ENCODE peak calls at places on chromosomes 6 and 20, in seven cellular contexts. O is astrocyte of the hippocampus; F is activated CD4-positive, alpha-beta T cell treated with anti-CD3 and anti-CD28 coated beads, Interleukin-2, amount 10 ng/mL, durations not matched to agents 7 days and 5 days; Z is CD4-positive, alpha-beta T cell; T is GM10248; R is activated T-cell treated with anti-CD3 and anti-CD28 coated beads for 4 hours; G is AG08395. K is an unnamed sample.

GRCh38 chr20:40435146-40435545 is 253.9 kb downstream of the MAFB start:
- DNase-seq in R (no peak), Z (no peak), G (no peak), F (no peak), T (no peak), O (no peak), K (no peak)

GRCh38 chr6:903746-904145 is 210.8 kb upstream of the EXOC2 start:
- DNase-seq in R (no peak), G (peak; percentile 72), O (peak; percentile 86), Z (no peak), T (no peak), F (no peak), K (no peak)

GRCh38 chr6:139821669-139822223 is 447.3 kb upstream of the CITED2 start:
- DNase-seq in Z (no peak), G (no peak), F (no peak), R (no peak), O (no peak), T (no peak), K (no peak)

GRCh38 chr20:25308671-25309394 is 60.9 kb downstream of the PYGB start:
- DNase-seq in G (peak; percentile 32), Z (no peak), O (peak; percentile 68), R (no peak), F (no peak), T (no peak), K (no peak)

GRCh38 chr20:34528921-34529297 is 12.7 kb downstream of the DYNLRB1 start:
- DNase-seq in Z (no peak), F (no peak), G (no peak), T (no peak), O (peak; percentile 28), R (no peak), K (no peak)

GRCh38 chr20:56195946-56196345 is 52.6 kb upstream of the MC3R start:
- DNase-seq in R (no peak), Z (no peak), F (no peak), T (no peak), G (no peak), O (peak; percentile 5), K (no peak)

GRCh38 chr6:141598487-141598886 is 534.2 kb upstream of the GJE1 start:
- DNase-seq in R (no peak), F (no peak), T (no peak), O (no peak), G (peak; percentile 13), Z (no peak), K (no peak)

GRCh38 chr6:69631552-69632346 is 165.1 kb downstream of the LMBRD1 start:
- DNase-seq in G (no peak), F (peak; percentile 36), T (no peak), O (peak; percentile 65), R (no peak), Z (no peak), K (no peak)

GRCh38 chr6:19869464-19869863 is 32.3 kb downstream of the ID4 start:
- DNase-seq in T (no peak), R (no peak), G (no peak), F (no peak), O (no peak), Z (no peak), K (no peak)

GRCh38 chr6:41976794-41977484 is 35.3 kb upstream of the CCND3 start:
- DNase-seq in R (no peak), G (peak; percentile 23), Z (no peak), F (no peak), T (peak; percentile 31), O (peak; percentile 67), K (no peak)

GRCh38 chr6:161463061-161463460 is 189.2 kb upstream of the AGPAT4 start:
- DNase-seq in Z (no peak), T (no peak), G (no peak), O (no peak), R (no peak), F (no peak), K (no peak)

GRCh38 chr20:50595433-50595895 is 85.3 kb downstream of the PTPN1 start:
- DNase-seq in Z (no peak), T (no peak), R (no peak), O (no peak), F (no peak), G (no peak), K (no peak)

GRCh38 chr6:156167289-156168076 is 609.7 kb upstream of the ARID1B start:
- DNase-seq in F (peak; percentile 25), O (peak; percentile 15), Z (no peak), R (no peak), T (no peak), G (peak; percentile 3), K (no peak)

GRCh38 chr6:126143650-126144260 is 157.4 kb downstream of the TRMT11 start:
- DNase-seq in R (no peak), Z (no peak), F (no peak), G (no peak), O (peak; percentile 65), T (no peak), K (no peak)

GRCh38 chr20:3730803-3731370 is 1.6 kb upstream of the HSPA12B start:
- DNase-seq in T (no peak), Z (no peak), R (no peak), F (no peak), G (no peak), O (no peak), K (no peak)

K was measured in T-helper 1 cell.